ENCODE peak calls at places on chromosomes 7 and 10, in eight cellular contexts. E is dorsolateral prefrontal cortex; L is AG10803; W is PC-3; O is cardiac muscle cell; D is small intestine; T is testis; V is effector memory CD4-positive, alpha-beta T cell. I is an unnamed sample.

GRCh38 chr10:133043541-133044225 is 44.0 kb upstream of the ADGRA1 start:
- DNase-seq in O (no peak), V (no peak), E (no peak), W (no peak), L (no peak), T (no peak), D (no peak), I (no peak)

GRCh38 chr10:125009580-125010235 is 67.8 kb downstream of the ZRANB1 start:
- DNase-seq in T (no peak), E (peak), V (no peak), L (no peak), O (no peak), W (no peak), D (no peak), I (no peak)

GRCh38 chr10:86770412-86770960 is 14.1 kb downstream of the BMPR1A start:
- DNase-seq in L (no peak), V (no peak), T (peak), D (peak), E (no peak), W (no peak), O (peak), I (no peak)

GRCh38 chr10:85319826-85320225 is 991.4 kb downstream of the CCSER2 start:
- DNase-seq in D (no peak), V (no peak), W (no peak), O (no peak), T (no peak), E (peak), L (no peak), I (no peak)

GRCh38 chr7:610531-611280 is 91.1 kb upstream of the PDGFA start:
- DNase-seq in D (no peak), W (no peak), L (no peak), V (no peak), O (peak), T (peak), E (no peak), I (no peak)

GRCh38 chr10:3068968-3069737 is 1.8 kb downstream of the PFKP start:
- DNase-seq in L (peak), V (no peak), D (peak), W (no peak), O (peak), E (peak), T (no peak), I (no peak)

GRCh38 chr7:141355057-141355456 is 196.2 kb upstream of the AGK start:
- DNase-seq in O (peak), W (peak), D (no peak), T (no peak), L (peak), V (no peak), E (no peak), I (no peak)

GRCh38 chr10:128147669-128148068 is 21.4 kb upstream of the MKI67 start:
- DNase-seq in D (no peak), O (peak), T (no peak), E (no peak), V (no peak), L (peak), W (peak), I (no peak)

GRCh38 chr7:155744931-155745683 is 67.2 kb downstream of the SHH start:
- DNase-seq in T (no peak), V (no peak), O (no peak), E (no peak), L (no peak), D (no peak), W (no peak), I (peak)

GRCh38 chr7:2729043-2729892 is 41.3 kb downstream of the AMZ1 start:
- DNase-seq in T (peak), D (no peak), E (peak), L (no peak), O (no peak), V (no peak), W (no peak), I (no peak)

GRCh38 chr7:28135296-28135695 is 45.3 kb downstream of the JAZF1 start:
- DNase-seq in L (no peak), W (no peak), V (no peak), E (no peak), D (no peak), T (peak), O (peak), I (no peak)

GRCh38 chr10:80542053-80542452 is 4.4 kb downstream of the SH2D4B start:
- DNase-seq in W (no peak), T (no peak), D (no peak), O (peak), E (no peak), L (peak), V (no peak), I (no peak)

GRCh38 chr7:1810961-1811849 is 141.1 kb downstream of the ELFN1 start:
- DNase-seq in W (no peak), O (peak), T (peak), V (no peak), D (no peak), E (peak), L (peak), I (no peak)

GRCh38 chr7:141979611-141980010 is 6.0 kb upstream of the TAS2R38 start:
- DNase-seq in L (no peak), O (no peak), D (no peak), W (no peak), E (no peak), T (no peak), V (no peak), I (peak)

GRCh38 chr7:82507365-82507975 is 63.9 kb upstream of the CACNA2D1 start:
- DNase-seq in D (no peak), O (no peak), L (no peak), W (no peak), E (no peak), T (no peak), V (no peak), I (no peak)

GRCh38 chr7:6273380-6273837 is 985 bp upstream of the CYTH3 start:
- DNase-seq in D (peak), O (no peak), T (peak), L (no peak), E (no peak), W (peak), V (no peak), I (no peak)
- H3K4me3 ChIP-seq in D (no peak), O (no peak), T (no peak), L (no peak), E (peak), W (peak), V (no peak), I (no peak)

GRCh38 chr10:96285331-96285752 is 14.0 kb upstream of the BLNK start:
- DNase-seq in D (peak), T (no peak), E (no peak), W (no peak), L (no peak), O (no peak), V (no peak), I (no peak)

GRCh38 chr10:96290368-96291133 is 13.7 kb upstream of the DNTT start:
- DNase-seq in E (no peak), W (no peak), T (no peak), V (no peak), L (no peak), D (no peak), O (no peak), I (no peak)

GRCh38 chr10:96288151-96288621 is 16.0 kb upstream of the DNTT start:
- DNase-seq in T (no peak), L (no peak), O (no peak), D (peak), V (no peak), E (no peak), W (no peak), I (no peak)

GRCh38 chr10:96289218-96289910 is 14.9 kb upstream of the DNTT start:
- DNase-seq in L (no peak), D (no peak), T (no peak), E (no peak), V (no peak), O (no peak), W (no peak), I (no peak)

GRCh38 chr10:96287392-96288105 is 16.2 kb upstream of the BLNK start:
- DNase-seq in O (peak), W (no peak), E (no peak), V (no peak), L (peak), T (no peak), D (peak), I (peak)
- H3K4me3 ChIP-seq in O (no peak), W (no peak), E (no peak), V (no peak), L (no peak), T (no peak), D (no peak), I (peak)

GRCh38 chr7:79451580-79451979 is 1.9 kb downstream of the MAGI2 start:
- DNase-seq in O (no peak), D (no peak), V (no peak), E (no peak), L (no peak), W (no peak), T (no peak), I (no peak)
- H3K4me3 ChIP-seq in O (peak), D (no peak), V (no peak), E (peak), L (peak), W (no peak), T (peak), I (no peak)

GRCh38 chr7:20598479-20599419 is 16.7 kb upstream of the ABCB5 start:
- DNase-seq in D (peak), W (peak), V (no peak), E (no peak), T (no peak), O (peak), L (peak), I (peak)
- H3K4me3 ChIP-seq in D (no peak), W (peak), V (no peak), E (peak), T (no peak), O (no peak), L (no peak), I (no peak)

GRCh38 chr10:110399163-110400094 is 94.7 kb upstream of the SMNDC1 start:
- DNase-seq in D (peak), O (peak), L (peak), E (no peak), W (peak), V (no peak), T (peak), I (no peak)
- H3K4me3 ChIP-seq in D (no peak), O (no peak), L (peak), E (no peak), W (peak), V (no peak), T (no peak), I (no peak)

I was measured in Jurkat, Clone E6-1.